ENCODE peak calls at places on chromosomes 4 and X, in four cellular contexts. Y is GM23248; D is stimulated activated CD4-positive, alpha-beta T cell treated with anti-CD3 and anti-CD28 coated beads, Interleukin-4, amount 100 ng/mL, for 48 hours; V is Peyer's patch. R is an unnamed sample.

GRCh38 chr4:88960576-88960975 is 96.4 kb downstream of the FAM13A start:
- DNase-seq in D (no peak), V (no peak), Y (no peak), R (no peak)

GRCh38 chr4:169251291-169252235 is 19.2 kb downstream of the SH3RF1 start:
- DNase-seq in Y (no peak), V (peak), D (no peak), R (peak)

GRCh38 chrX:129768586-129769466 is 10.9 kb upstream of the SASH3 start:
- DNase-seq in Y (no peak), D (no peak), V (no peak), R (no peak)

GRCh38 chrX:137234651-137235402 is 201.0 kb upstream of the GPR101 start:
- DNase-seq in Y (no peak), V (no peak), D (no peak), R (no peak)

GRCh38 chr4:89803036-89803435 is 33.9 kb downstream of the SNCA start:
- DNase-seq in D (no peak), V (no peak), Y (no peak), R (no peak)

GRCh38 chr4:41380758-41381157 is 124.0 kb downstream of the UCHL1 start:
- DNase-seq in Y (no peak), V (no peak), D (no peak), R (no peak)

GRCh38 chr4:141229408-141230101 is 8.9 kb downstream of the ZNF330 start:
- DNase-seq in V (no peak), Y (no peak), D (no peak), R (peak)

GRCh38 chr4:117134386-117134785 is 49.0 kb upstream of the TRAM1L1 start:
- DNase-seq in V (no peak), Y (peak), D (no peak), R (peak)

GRCh38 chrX:41779058-41779564 is 55.1 kb downstream of the GPR82 start:
- DNase-seq in D (no peak), Y (peak), V (no peak), R (peak)

GRCh38 chr4:6749340-6750171 is 33.0 kb upstream of the KIAA0232 start:
- DNase-seq in Y (peak), V (peak), D (no peak), R (peak)

GRCh38 chrX:69153060-69153730 is 12.1 kb downstream of the PJA1 start:
- DNase-seq in D (no peak), Y (no peak), V (no peak), R (peak)

GRCh38 chr4:583820-584219 is 7.7 kb upstream of the TMEM271 start:
- DNase-seq in V (no peak), D (no peak), Y (no peak), R (no peak)

GRCh38 chr4:158094413-158095110 is 78.3 kb downstream of the GASK1B start:
- DNase-seq in Y (peak), V (no peak), D (no peak), R (peak)

GRCh38 chrX:13470680-13470967 is 98.8 kb upstream of the EGFL6 start:
- DNase-seq in Y (no peak), D (no peak), V (no peak), R (no peak)

GRCh38 chrX:107747596-107748161 is 27.9 kb downstream of the TSC22D3 start:
- DNase-seq in V (peak), D (no peak), Y (peak), R (peak)

GRCh38 chrX:57119416-57119815 is 1.9 kb downstream of the SPIN2B start:
- DNase-seq in V (no peak), D (no peak), Y (no peak), R (no peak)

GRCh38 chr4:41346306-41347061 is 89.8 kb downstream of the UCHL1 start:
- DNase-seq in Y (peak), D (no peak), V (no peak), R (no peak)

GRCh38 chrX:45363596-45363995 is 162.9 kb upstream of the DIPK2B start:
- DNase-seq in V (no peak), D (no peak), Y (no peak), R (no peak)

GRCh38 chr4:61400446-61400845 is 200.3 kb downstream of the ADGRL3 start:
- DNase-seq in D (no peak), Y (no peak), V (no peak), R (no peak)

GRCh38 chr4:7867701-7868429 is 71.8 kb downstream of the AFAP1 start:
- DNase-seq in V (no peak), Y (peak), D (peak), R (peak)

GRCh38 chr4:54232151-54232688 is 3.1 kb downstream of the PDGFRA start:
- DNase-seq in D (no peak), Y (peak), V (no peak), R (no peak)

GRCh38 chrX:31227250-31227649 is 155.4 kb upstream of the FTHL17 start:
- DNase-seq in D (no peak), V (no peak), Y (peak), R (peak)

GRCh38 chrX:51860679-51861078 is 32.7 kb upstream of the MAGED1 start:
- DNase-seq in D (no peak), V (no peak), Y (peak), R (peak)

GRCh38 chr4:144351306-144351705 is 210.8 kb upstream of the GYPA start:
- DNase-seq in V (no peak), D (no peak), Y (no peak), R (no peak)

R was measured in epithelial cell of esophagus.